ENCODE peak calls at places on chromosome 7, in five cellular contexts. One of them, this sample, is unnamed.
A peak's percentile ranks its signal among the peaks of the same experiment; 100 is the strongest.

GRCh38 chr7:106039486-106040060 is 72.5 kb downstream of the SYPL1 start:
- DNase-seq in AG04449: peak; percentile 75
- DNase-seq in breast epithelium: no peak
- DNase-seq in PC-3: no peak
- DNase-seq in fibroblast of mammary gland: peak; percentile 76
- DNase-seq in this sample: no peak

GRCh38 chr7:157072361-157072760 is 61.9 kb upstream of the MNX1 start:
- DNase-seq in fibroblast of mammary gland: no peak
- DNase-seq in AG04449: no peak
- DNase-seq in PC-3: no peak
- DNase-seq in breast epithelium: no peak
- DNase-seq in this sample: no peak

GRCh38 chr7:100588438-100588837 is 2.3 kb downstream of the FBXO24 start:
- DNase-seq in fibroblast of mammary gland: peak; percentile 47
- DNase-seq in breast epithelium: no peak
- DNase-seq in PC-3: peak; percentile 36
- DNase-seq in AG04449: no peak
- DNase-seq in this sample: no peak

GRCh38 chr7:5183155-5183554 is 6.9 kb upstream of the WIPI2 start:
- DNase-seq in PC-3: peak; percentile 64
- DNase-seq in AG04449: no peak
- DNase-seq in fibroblast of mammary gland: no peak
- DNase-seq in breast epithelium: peak; percentile 33
- DNase-seq in this sample: no peak

GRCh38 chr7:14698239-14698638 is 204.3 kb downstream of the DGKB start:
- DNase-seq in AG04449: no peak
- DNase-seq in breast epithelium: no peak
- DNase-seq in PC-3: peak; percentile 51
- DNase-seq in fibroblast of mammary gland: peak; percentile 14
- DNase-seq in this sample: no peak

GRCh38 chr7:105210721-105211205 is 178.0 kb downstream of the SRPK2 start:
- DNase-seq in PC-3: no peak
- DNase-seq in fibroblast of mammary gland: no peak
- DNase-seq in AG04449: no peak
- DNase-seq in breast epithelium: no peak
- DNase-seq in this sample: no peak

GRCh38 chr7:30893357-30893756 is 18.3 kb upstream of the AQP1 start:
- DNase-seq in PC-3: no peak
- DNase-seq in breast epithelium: no peak
- DNase-seq in AG04449: no peak
- DNase-seq in fibroblast of mammary gland: no peak
- DNase-seq in this sample: no peak

GRCh38 chr7:30775992-30776391 is 4.8 kb downstream of the MINDY4 start:
- DNase-seq in breast epithelium: no peak
- DNase-seq in AG04449: no peak
- DNase-seq in fibroblast of mammary gland: no peak
- DNase-seq in PC-3: no peak
- DNase-seq in this sample: no peak

GRCh38 chr7:125126376-125126775 is 196.8 kb upstream of the POT1 start:
- DNase-seq in breast epithelium: no peak
- DNase-seq in fibroblast of mammary gland: peak; percentile 48
- DNase-seq in PC-3: no peak
- DNase-seq in AG04449: no peak
- DNase-seq in this sample: no peak

GRCh38 chr7:109154748-109155147 is 585.1 kb downstream of the DNAJB9 start:
- DNase-seq in fibroblast of mammary gland: no peak
- DNase-seq in PC-3: no peak
- DNase-seq in AG04449: no peak
- DNase-seq in breast epithelium: no peak
- DNase-seq in this sample: no peak

GRCh38 chr7:55568613-55569268 is 3.6 kb downstream of the VOPP1 start:
- DNase-seq in AG04449: no peak
- DNase-seq in fibroblast of mammary gland: no peak
- DNase-seq in PC-3: no peak
- DNase-seq in breast epithelium: no peak
- DNase-seq in this sample: no peak

GRCh38 chr7:153943428-153944370 is 108.5 kb upstream of the DPP6 start:
- DNase-seq in breast epithelium: no peak
- DNase-seq in fibroblast of mammary gland: no peak
- DNase-seq in PC-3: no peak
- DNase-seq in AG04449: no peak
- DNase-seq in this sample: no peak

GRCh38 chr7:101126651-101127459 is at the start of gene SERPINE1:
- DNase-seq in AG04449: peak; percentile 99
- DNase-seq in fibroblast of mammary gland: peak; percentile 100
- DNase-seq in breast epithelium: peak; percentile 86
- DNase-seq in PC-3: peak; percentile 62
- DNase-seq in this sample: peak; percentile 97

GRCh38 chr7:22675917-22676343 is 51.1 kb upstream of the IL6 start:
- DNase-seq in breast epithelium: no peak
- DNase-seq in fibroblast of mammary gland: peak; percentile 40
- DNase-seq in AG04449: no peak
- DNase-seq in PC-3: no peak
- DNase-seq in this sample: no peak

GRCh38 chr7:73605601-73606220 is 18.6 kb downstream of the MLXIPL start:
- DNase-seq in AG04449: no peak
- DNase-seq in PC-3: no peak
- DNase-seq in breast epithelium: no peak
- DNase-seq in fibroblast of mammary gland: no peak
- DNase-seq in this sample: no peak

DNA sequence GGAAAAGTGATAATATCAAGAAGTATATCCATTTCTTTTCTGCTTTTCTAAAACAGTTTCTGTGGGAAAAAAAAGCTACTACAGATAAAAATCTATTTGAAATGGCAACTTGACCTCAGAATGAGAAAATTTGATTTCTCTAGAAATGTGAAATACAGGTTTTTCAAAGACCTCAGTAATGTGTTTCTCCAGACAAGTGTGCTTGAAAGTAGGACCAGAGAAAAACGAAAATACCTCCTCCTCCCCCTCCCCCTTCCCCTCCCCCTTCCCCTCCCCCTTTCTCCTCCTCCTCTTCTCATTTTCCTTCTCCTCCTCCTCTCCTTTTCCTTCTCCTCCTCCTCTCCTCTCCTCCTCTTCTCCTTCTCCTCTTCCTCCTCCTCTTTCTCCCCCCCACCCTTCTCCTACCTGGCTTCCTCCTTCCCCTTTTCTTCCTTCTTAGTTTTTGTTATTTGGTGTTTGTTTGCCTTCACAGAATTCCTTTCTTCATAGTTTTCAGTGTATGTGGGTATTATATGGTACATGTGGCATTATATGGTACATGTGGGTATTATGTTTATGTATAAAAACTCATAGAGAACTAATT is 179.4 kb downstream of the CDK14 start:
- DNase-seq in breast epithelium: no peak
- DNase-seq in AG04449: no peak
- DNase-seq in fibroblast of mammary gland: no peak
- DNase-seq in PC-3: no peak
- DNase-seq in this sample: no peak
- H3K4me3 ChIP-seq in breast epithelium: no peak overlapping the region
- H3K4me3 ChIP-seq in AG04449: no peak overlapping the region
- H3K4me3 ChIP-seq in fibroblast of mammary gland: no peak overlapping the region
- H3K4me3 ChIP-seq in PC-3: no peak overlapping the region
- H3K4me3 ChIP-seq in this sample: no peak overlapping the region

GRCh38 chr7:16739863-16740622 is 13.5 kb upstream of the TSPAN13 start:
- DNase-seq in breast epithelium: no peak
- DNase-seq in PC-3: peak; percentile 92
- DNase-seq in AG04449: peak; percentile 94
- DNase-seq in fibroblast of mammary gland: peak; percentile 98
- DNase-seq in this sample: no peak
- H3K4me3 ChIP-seq in breast epithelium: no peak overlapping the region
- H3K4me3 ChIP-seq in PC-3: no peak overlapping the region
- H3K4me3 ChIP-seq in AG04449: no peak overlapping the region
- H3K4me3 ChIP-seq in fibroblast of mammary gland: no peak overlapping the region
- H3K4me3 ChIP-seq in this sample: no peak overlapping the region

DNA sequence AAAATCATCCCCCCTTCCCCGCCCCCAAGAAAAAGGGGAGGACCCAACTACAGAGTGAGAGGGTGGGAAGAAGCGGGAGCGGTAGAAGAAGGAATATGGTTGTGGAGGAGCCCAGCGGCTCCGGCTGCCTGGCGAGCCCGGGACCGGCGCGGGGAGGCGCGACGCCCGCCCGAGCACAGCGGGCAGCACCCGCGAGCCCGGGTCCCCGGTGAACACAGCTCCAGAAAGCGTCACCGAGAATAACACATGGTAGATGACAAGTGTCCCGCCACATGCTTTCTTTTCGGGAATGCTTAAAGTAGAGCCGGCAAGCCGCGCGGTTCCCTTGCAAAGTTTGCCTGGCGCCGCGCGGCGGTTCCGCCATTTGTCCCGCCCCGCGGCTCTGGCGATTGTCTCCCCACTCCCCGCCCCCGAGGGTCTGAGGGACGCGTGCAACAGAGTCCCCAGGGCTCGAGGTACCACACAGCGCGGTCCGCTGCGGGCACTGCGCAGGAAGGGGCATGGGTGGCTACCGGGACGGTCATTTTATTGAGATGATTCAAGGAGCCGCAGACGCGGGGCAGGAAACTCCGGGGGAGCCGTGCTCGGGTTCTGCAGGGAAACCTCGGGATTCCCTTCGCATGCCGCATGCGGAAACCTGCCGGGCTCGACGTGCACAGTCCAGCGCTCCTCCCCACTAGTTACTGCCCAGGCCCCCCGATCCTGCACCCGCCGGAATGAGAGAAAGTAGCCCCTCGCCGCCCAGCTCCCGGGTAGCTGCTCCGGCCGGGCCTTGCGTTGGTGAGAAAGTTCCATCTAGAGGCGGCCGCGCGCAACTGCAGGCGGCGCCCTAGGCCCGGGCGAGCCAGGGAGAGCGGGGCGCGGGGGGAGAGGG is 785 bp upstream of the GRM8 start:
- DNase-seq in PC-3: peak; percentile 58
- DNase-seq in AG04449: peak; percentile 2
- DNase-seq in breast epithelium: no peak
- DNase-seq in fibroblast of mammary gland: peak; percentile 28
- DNase-seq in this sample: peak; percentile 9
- H3K4me3 ChIP-seq in PC-3: peak overlapping the region; percentile 79
- H3K4me3 ChIP-seq in AG04449: peak overlapping the region; percentile 68
- H3K4me3 ChIP-seq in breast epithelium: peak overlapping the region; percentile 74
- H3K4me3 ChIP-seq in fibroblast of mammary gland: peak overlapping the region; percentile 57
- H3K4me3 ChIP-seq in this sample: peak overlapping the region; percentile 85

GRCh38 chr7:141333459-141333858 is 217.8 kb upstream of the AGK start:
- DNase-seq in PC-3: no peak
- DNase-seq in fibroblast of mammary gland: no peak
- DNase-seq in breast epithelium: no peak
- DNase-seq in AG04449: no peak
- DNase-seq in this sample: no peak
- H3K4me3 ChIP-seq in PC-3: no peak overlapping the region
- H3K4me3 ChIP-seq in fibroblast of mammary gland: no peak overlapping the region
- H3K4me3 ChIP-seq in breast epithelium: no peak overlapping the region
- H3K4me3 ChIP-seq in AG04449: no peak overlapping the region
- H3K4me3 ChIP-seq in this sample: no peak overlapping the region

GRCh38 chr7:27165655-27166474 is 528 bp upstream of the HOXA9 start:
- DNase-seq in fibroblast of mammary gland: peak; percentile 62
- DNase-seq in AG04449: no peak
- DNase-seq in breast epithelium: no peak
- DNase-seq in PC-3: peak; percentile 67
- DNase-seq in this sample: no peak
- H3K4me3 ChIP-seq in fibroblast of mammary gland: peak overlapping the region; percentile 77
- H3K4me3 ChIP-seq in AG04449: peak overlapping the region; percentile 75
- H3K4me3 ChIP-seq in breast epithelium: peak overlapping the region; percentile 65
- H3K4me3 ChIP-seq in PC-3: peak overlapping the region; percentile 84
- H3K4me3 ChIP-seq in this sample: peak overlapping the region; percentile 62

DNA sequence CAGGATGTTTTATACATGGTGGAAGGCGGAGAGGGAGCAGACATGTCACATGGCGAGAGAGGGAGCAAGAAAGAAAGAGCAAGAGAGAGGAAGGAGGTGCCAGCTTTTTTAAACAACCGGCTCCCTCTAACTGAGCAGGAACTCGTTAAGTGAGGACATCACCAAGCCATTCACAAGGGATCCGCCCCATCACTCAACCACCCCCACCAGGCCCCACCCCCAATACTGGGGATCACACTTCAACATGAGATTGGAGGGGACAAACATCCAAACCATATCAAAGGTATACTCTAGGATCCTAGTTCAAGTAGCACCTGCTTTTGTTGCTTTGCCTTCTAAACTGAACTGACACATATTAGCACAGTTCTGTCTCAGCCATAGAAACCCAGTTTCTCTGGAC is 141.9 kb upstream of the KLF14 start:
- DNase-seq in breast epithelium: no peak
- DNase-seq in AG04449: no peak
- DNase-seq in fibroblast of mammary gland: no peak
- DNase-seq in PC-3: no peak
- DNase-seq in this sample: no peak
- H3K4me3 ChIP-seq in breast epithelium: no peak overlapping the region
- H3K4me3 ChIP-seq in AG04449: no peak overlapping the region
- H3K4me3 ChIP-seq in fibroblast of mammary gland: no peak overlapping the region
- H3K4me3 ChIP-seq in PC-3: no peak overlapping the region
- H3K4me3 ChIP-seq in this sample: no peak overlapping the region

This sample was measured in thoracic aorta.